ENCODE peak calls at places on chromosome 21, in six cellular contexts. P is A172, Y is AG08395, A is amygdala, Q is renal cortical epithelial cell, R is Kasumi-1. V is an unnamed sample.

GRCh38 chr21:38306833-38307232 is 50.0 kb downstream of the KCNJ15 start:
- DNase-seq in Q (peak), A (no peak), P (peak), Y (no peak), R (no peak), V (no peak)

GRCh38 chr21:44594406-44594916 is 2.2 kb upstream of the KRTAP10-6 start:
- DNase-seq in A (no peak), Q (no peak), R (no peak), Y (no peak), P (no peak), V (no peak)

GRCh38 chr21:46092026-46092764 is 5.7 kb upstream of the COL6A2 start:
- DNase-seq in R (no peak), Y (peak), Q (no peak), P (peak), A (no peak), V (no peak)

GRCh38 chr21:38354231-38354630 is 97.4 kb downstream of the KCNJ15 start:
- DNase-seq in R (no peak), Q (no peak), Y (no peak), P (no peak), A (no peak), V (no peak)

GRCh38 chr21:33480481-33481103 is 818 bp upstream of the TMEM50B start:
- DNase-seq in P (no peak), R (no peak), Q (no peak), Y (no peak), A (no peak), V (no peak)

GRCh38 chr21:44024895-44025353 is 12.8 kb downstream of the TRAPPC10 start:
- DNase-seq in Y (peak), Q (no peak), P (peak), A (no peak), R (peak), V (no peak)

GRCh38 chr21:21246007-21246406 is 247.8 kb downstream of the NCAM2 start:
- DNase-seq in P (no peak), R (no peak), Y (no peak), Q (no peak), A (no peak), V (no peak)

GRCh38 chr21:25396135-25396711 is 211.1 kb downstream of the MRPL39 start:
- DNase-seq in R (no peak), Q (no peak), Y (no peak), A (no peak), P (no peak), V (no peak)

GRCh38 chr21:32008714-32009113 is 135.9 kb downstream of the HUNK start:
- DNase-seq in R (no peak), P (no peak), Q (no peak), A (no peak), Y (no peak), V (no peak)

GRCh38 chr21:46622226-46622625 is 13.2 kb upstream of the PRMT2 start:
- DNase-seq in Y (no peak), Q (no peak), R (peak), P (no peak), A (no peak), V (no peak)

GRCh38 chr21:36104306-36105300 is 30.3 kb upstream of the CBR3 start:
- DNase-seq in Q (peak), Y (no peak), A (no peak), R (no peak), P (peak), V (no peak)

GRCh38 chr21:32565856-32566465 is 19.4 kb downstream of the TCP10L start:
- DNase-seq in P (no peak), A (no peak), R (no peak), Y (no peak), Q (no peak), V (no peak)

GRCh38 chr21:36839123-36839522 is 127.3 kb downstream of the HLCS start:
- DNase-seq in Y (peak), R (no peak), Q (peak), P (no peak), A (no peak), V (no peak)

GRCh38 chr21:37700641-37701202 is 215.5 kb downstream of the KCNJ6 start:
- DNase-seq in Q (peak), P (peak), A (no peak), R (peak), Y (peak), V (peak)

GRCh38 chr21:32214654-32215305 is 64.1 kb downstream of the MIS18A start:
- DNase-seq in R (no peak), Q (no peak), P (no peak), Y (no peak), A (no peak), V (no peak)

GRCh38 chr21:25837545-25838263 is 102.9 kb downstream of the GABPA start:
- DNase-seq in A (no peak), R (no peak), Q (peak), P (peak), Y (no peak), V (peak)

GRCh38 chr21:34620084-34620665 is 5.3 kb upstream of the RCAN1 start:
- DNase-seq in P (no peak), A (no peak), Y (no peak), Q (no peak), R (no peak), V (no peak)

GRCh38 chr21:18384771-18385170 is 18.8 kb downstream of the TMPRSS15 start:
- DNase-seq in A (no peak), P (peak), R (peak), Q (no peak), Y (peak), V (no peak)

GRCh38 chr21:24910591-24910990 is 696.7 kb downstream of the MRPL39 start:
- DNase-seq in R (no peak), Q (no peak), Y (no peak), A (no peak), P (no peak), V (no peak)

V was measured in HS-27A.